ENCODE peak calls at places on chromosomes 3 and 15, in nine cellular contexts. I, E, L, H, M, F, U, B and J are unnamed samples.

GRCh38 chr15:64985382-64986033 is 4.2 kb downstream of the SPG21 start:
- DNase-seq in I (no peak), U (peak; percentile 16), L (peak; percentile 51), H (no peak), E (no peak), F (no peak), B (no peak), M (no peak), J (no peak)

GRCh38 chr3:52839892-52840545 is 5.2 kb upstream of the MUSTN1 start:
- DNase-seq in M (no peak), L (no peak), E (no peak), F (no peak), B (peak; percentile 13), H (no peak), I (no peak), U (no peak), J (no peak)

GRCh38 chr15:64847876-64848716 is 6.4 kb downstream of the PLEKHO2 start:
- DNase-seq in L (no peak), U (no peak), E (no peak), M (no peak), H (no peak), I (no peak), F (no peak), B (no peak), J (no peak)

GRCh38 chr3:31361391-31362273 is 171.1 kb upstream of the STT3B start:
- DNase-seq in H (no peak), I (no peak), M (no peak), L (no peak), F (no peak), U (no peak), B (no peak), E (no peak), J (no peak)

GRCh38 chr15:39179980-39180379 is 400.9 kb upstream of the THBS1 start:
- DNase-seq in E (no peak), H (no peak), I (no peak), L (no peak), U (no peak), F (no peak), M (no peak), B (no peak), J (no peak)

GRCh38 chr15:73741401-73741836 is 11.7 kb downstream of the INSYN1 start:
- DNase-seq in E (no peak), I (no peak), B (no peak), F (no peak), L (no peak), H (no peak), U (no peak), M (no peak), J (no peak)

GRCh38 chr3:10337323-10338163 is 16.6 kb upstream of the SEC13 start:
- DNase-seq in B (peak; percentile 11), I (no peak), E (no peak), F (no peak), M (no peak), L (no peak), H (no peak), U (no peak), J (no peak)

GRCh38 chr3:69558912-69559311 is 173.0 kb upstream of the FRMD4B start:
- DNase-seq in B (peak; percentile 45), H (no peak), I (no peak), U (peak; percentile 79), M (no peak), F (no peak), L (no peak), E (peak; percentile 23), J (no peak)

GRCh38 chr15:50116477-50116876 is 2.6 kb downstream of the ATP8B4 start:
- DNase-seq in I (peak; percentile 76), B (no peak), H (no peak), E (no peak), L (peak; percentile 73), M (peak; percentile 66), U (peak; percentile 25), F (no peak), J (no peak)

GRCh38 chr3:63864008-63864871 is 573 bp downstream of the ATXN7 start:
- DNase-seq in F (peak; percentile 51), I (peak; percentile 32), E (peak; percentile 39), B (peak; percentile 53), H (peak; percentile 94), U (peak; percentile 40), M (peak; percentile 60), L (peak; percentile 13), J (peak; percentile 56)

GRCh38 chr15:100124936-100125626 is 216.7 kb downstream of the ADAMTS17 start:
- DNase-seq in F (no peak), H (no peak), L (no peak), E (peak; percentile 45), I (no peak), M (no peak), U (no peak), B (no peak), J (no peak)

GRCh38 chr3:95718168-95718567 is 1096.2 kb upstream of the EPHA6 start:
- DNase-seq in F (no peak), M (no peak), B (no peak), U (no peak), L (no peak), E (no peak), H (no peak), I (no peak), J (no peak)

GRCh38 chr3:24351779-24352469 is 142.7 kb downstream of the THRB start:
- DNase-seq in E (peak; percentile 66), B (peak; percentile 53), I (peak; percentile 95), F (no peak), L (no peak), H (no peak), U (peak; percentile 69), M (peak; percentile 44), J (no peak)

GRCh38 chr3:157172746-157173145 is 12.8 kb upstream of the CCNL1 start:
- DNase-seq in F (no peak), E (no peak), L (no peak), H (no peak), M (no peak), I (no peak), B (no peak), U (no peak), J (no peak)

GRCh38 chr15:63040509-63040908 is 2.0 kb upstream of the TPM1 start:
- DNase-seq in H (no peak), U (peak; percentile 39), L (no peak), M (no peak), F (no peak), E (no peak), I (no peak), B (no peak), J (no peak)

GRCh38 chr3:172084871-172085556 is 45.6 kb downstream of the FNDC3B start:
- DNase-seq in M (no peak), I (no peak), B (no peak), U (no peak), H (no peak), L (no peak), F (no peak), E (no peak), J (no peak)

GRCh38 chr3:172085557-172085895 is 46.1 kb downstream of the FNDC3B start:
- DNase-seq in I (no peak), E (no peak), M (no peak), U (no peak), F (no peak), B (no peak), L (no peak), H (no peak), J (no peak)

GRCh38 chr3:172082820-172083513 is 43.6 kb downstream of the FNDC3B start:
- DNase-seq in H (no peak), M (no peak), F (no peak), L (no peak), U (no peak), B (no peak), E (no peak), I (no peak), J (no peak)

GRCh38 chr3:172082269-172082668 is 42.9 kb downstream of the FNDC3B start:
- DNase-seq in H (no peak), I (no peak), F (peak; percentile 22), M (peak; percentile 22), U (peak; percentile 34), L (no peak), B (peak; percentile 50), E (no peak), J (no peak)

GRCh38 chr3:172083995-172084409 is 44.6 kb downstream of the FNDC3B start:
- DNase-seq in I (no peak), F (no peak), H (no peak), M (no peak), B (no peak), U (no peak), E (no peak), L (no peak), J (no peak)
- TF ChIP-seq POLR2A in I (no peak), F (no peak), H (no peak), M (no peak), B (no peak), U (no peak), E (no peak), L (no peak), J (no peak)

GRCh38 chr3:49021813-49022720 is at the start of gene NDUFAF3:
- DNase-seq in F (peak; percentile 95), B (peak; percentile 95), L (peak; percentile 96), M (peak; percentile 92), U (peak; percentile 94), E (peak; percentile 93), H (peak; percentile 95), I (peak; percentile 91), J (peak; percentile 88)
- TF ChIP-seq POLR2A in F (peak; percentile 79), B (peak; percentile 35), L (peak; percentile 93), M (no peak), U (peak; percentile 94), E (peak; percentile 95), H (peak; percentile 74), I (no peak), J (peak; percentile 95)

DNA sequence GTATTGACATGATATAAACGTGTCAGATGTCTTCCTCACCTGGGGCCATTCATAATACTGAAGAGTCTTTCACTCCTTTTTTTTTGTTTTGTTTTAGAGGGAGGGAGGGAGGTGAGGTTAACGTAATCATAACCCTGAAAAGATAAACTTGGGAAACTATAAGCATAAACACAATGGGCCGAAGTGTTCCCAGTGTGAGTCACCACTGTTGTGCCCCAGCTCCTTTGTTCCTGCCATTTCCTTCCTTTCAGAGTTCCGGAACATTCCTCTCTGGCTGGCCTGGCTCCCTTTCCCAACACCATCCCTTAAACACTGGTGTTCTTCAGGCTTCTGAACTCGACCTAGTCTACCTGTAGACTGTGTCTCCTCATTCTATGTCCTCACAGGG is 18.6 kb downstream of the PLD1 start:
- DNase-seq in U (no peak), F (no peak), M (no peak), B (no peak), L (no peak), H (no peak), I (no peak), E (no peak), J (no peak)
- TF ChIP-seq POLR2A in U (no peak), F (no peak), M (no peak), B (no peak), L (no peak), H (no peak), I (no peak), E (no peak), J (no peak)

DNA sequence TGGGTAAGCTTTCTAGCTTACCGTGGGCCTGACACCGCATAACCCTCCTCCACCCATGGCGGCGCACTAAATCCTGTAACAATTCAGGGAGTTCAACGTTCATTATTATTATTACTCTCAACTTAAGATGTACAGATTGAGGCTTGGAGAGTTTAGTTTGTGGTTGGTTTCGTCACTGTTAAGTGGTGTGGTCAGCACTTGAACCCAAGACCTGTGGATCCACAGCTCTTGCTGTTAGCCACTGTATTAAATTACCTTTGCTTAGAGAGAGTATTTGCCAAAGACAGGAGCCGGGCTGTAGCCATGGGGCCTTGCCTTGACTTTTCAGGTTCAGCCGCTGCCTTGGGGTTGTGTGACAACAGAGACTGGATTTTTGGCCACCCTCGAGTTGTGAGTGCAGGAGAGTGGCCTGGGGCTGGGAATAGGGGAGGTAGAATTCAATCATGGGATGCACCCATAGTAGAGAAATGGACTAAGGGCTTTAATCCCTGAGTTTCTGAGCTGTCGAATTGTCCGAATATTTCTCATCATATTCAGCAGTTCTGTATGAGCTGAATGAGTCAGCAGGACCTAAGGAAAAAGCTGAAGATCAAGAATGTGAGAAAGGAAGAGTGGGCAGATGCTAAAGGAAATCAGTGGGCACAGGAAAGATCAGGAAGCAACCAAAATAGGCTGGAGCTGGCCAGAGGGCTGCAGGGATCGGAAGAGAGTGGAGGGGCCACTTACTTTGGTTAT is 44.6 kb upstream of the SACM1L start:
- DNase-seq in E (no peak), L (peak; percentile 77), H (no peak), I (no peak), U (no peak), F (no peak), M (no peak), B (no peak), J (no peak)
- TF ChIP-seq POLR2A in E (no peak), L (no peak), H (no peak), I (no peak), U (no peak), F (no peak), M (no peak), B (no peak), J (no peak)